ENCODE peak calls at places on chromosomes 7 and 10, in five cellular contexts. W, J, F, Q and T are unnamed samples.

GRCh38 chr7:49324707-49325106 is 400.4 kb downstream of the CDC14C start:
- DNase-seq in Q (no peak), F (no peak), W (no peak), J (peak; percentile 16), T (no peak)

GRCh38 chr7:51318001-51318400 is 1.4 kb upstream of the COBL start:
- DNase-seq in F (no peak), J (no peak), Q (no peak), W (no peak), T (no peak)

GRCh38 chr7:140681766-140682165 is 9.0 kb downstream of the ADCK2 start:
- DNase-seq in J (no peak), W (no peak), Q (no peak), F (no peak), T (no peak)

GRCh38 chr10:52911163-52911562 is 138.6 kb upstream of the MBL2 start:
- DNase-seq in J (no peak), Q (no peak), W (no peak), F (no peak), T (no peak)

GRCh38 chr10:118332948-118333710 is 9.0 kb downstream of the FAM204A start:
- DNase-seq in F (no peak), W (no peak), J (no peak), Q (peak; percentile 25), T (no peak)

GRCh38 chr10:92068900-92069299 is 145.3 kb downstream of the BTAF1 start:
- DNase-seq in W (no peak), Q (peak; percentile 40), J (peak; percentile 68), F (no peak), T (peak; percentile 53)

GRCh38 chr10:125548878-125549277 is 134.1 kb downstream of the TEX36 start:
- DNase-seq in W (no peak), Q (no peak), J (no peak), F (no peak), T (no peak)

GRCh38 chr10:9061871-9062270 is 1007.4 kb downstream of the GATA3 start:
- DNase-seq in J (no peak), W (no peak), F (no peak), Q (no peak), T (no peak)

GRCh38 chr10:71201921-71202713 is 10.3 kb upstream of the UNC5B start:
- DNase-seq in F (no peak), J (no peak), Q (no peak), W (no peak), T (no peak)

GRCh38 chr10:100509241-100509640 is 10.4 kb downstream of the SEC31B start:
- DNase-seq in J (no peak), F (no peak), W (no peak), Q (no peak), T (no peak)

DNA sequence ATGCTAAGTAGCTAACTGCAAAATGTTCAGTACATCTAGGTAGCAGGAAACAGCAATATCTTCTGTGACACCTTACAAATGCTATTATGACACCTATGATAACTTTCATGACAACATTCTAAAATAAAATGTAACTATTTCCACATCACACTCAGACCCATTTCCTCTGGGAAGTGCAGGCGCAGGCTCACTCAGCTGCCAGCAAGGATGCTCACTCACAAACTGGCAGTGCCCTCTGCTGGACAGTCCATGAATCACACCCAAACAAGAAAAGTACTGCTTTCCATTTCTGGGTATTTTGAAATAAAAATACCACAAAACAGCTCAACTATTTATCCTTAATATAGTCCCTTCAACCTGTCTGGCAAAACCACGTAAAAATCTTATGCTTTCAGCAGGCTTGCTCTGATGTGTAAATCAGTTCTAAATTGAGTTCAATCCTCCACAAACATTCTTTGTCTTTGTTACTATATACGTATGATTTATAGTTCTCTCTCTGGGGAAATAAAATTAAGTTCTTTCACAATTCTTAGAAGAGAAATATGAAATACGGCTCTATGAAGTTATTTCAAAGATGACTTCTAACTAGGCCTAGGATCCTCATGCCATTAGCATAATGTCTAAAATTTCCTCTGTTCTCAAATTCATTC is 176.6 kb downstream of the PARD3 start:
- DNase-seq in W (peak; percentile 86), J (peak; percentile 74), F (peak; percentile 97), Q (peak; percentile 93), T (peak; percentile 78)
- TF ChIP-seq CTCF in W (peak; percentile 80), J (peak; percentile 86), F (peak; percentile 87), Q (peak; percentile 86), T (peak; percentile 99)

GRCh38 chr10:43682956-43683355 is 34.3 kb upstream of the ZNF32 start:
- DNase-seq in W (no peak), Q (no peak), J (peak; percentile 56), F (no peak), T (peak; percentile 49)
- TF ChIP-seq CTCF in W (no peak), Q (no peak), J (no peak), F (no peak), T (no peak)

GRCh38 chr7:18401757-18402156 is 93.8 kb upstream of the HDAC9 start:
- DNase-seq in W (no peak), F (no peak), Q (no peak), J (no peak), T (no peak)

GRCh38 chr7:18396953-18397352 is 98.6 kb upstream of the HDAC9 start:
- DNase-seq in F (no peak), Q (no peak), J (no peak), W (no peak), T (no peak)

GRCh38 chr7:18400281-18400680 is 95.3 kb upstream of the HDAC9 start:
- DNase-seq in Q (peak; percentile 27), W (no peak), F (no peak), J (peak; percentile 19), T (no peak)

GRCh38 chr7:18400726-18401125 is 94.8 kb upstream of the HDAC9 start:
- DNase-seq in W (no peak), Q (no peak), J (peak; percentile 20), F (no peak), T (no peak)

DNA sequence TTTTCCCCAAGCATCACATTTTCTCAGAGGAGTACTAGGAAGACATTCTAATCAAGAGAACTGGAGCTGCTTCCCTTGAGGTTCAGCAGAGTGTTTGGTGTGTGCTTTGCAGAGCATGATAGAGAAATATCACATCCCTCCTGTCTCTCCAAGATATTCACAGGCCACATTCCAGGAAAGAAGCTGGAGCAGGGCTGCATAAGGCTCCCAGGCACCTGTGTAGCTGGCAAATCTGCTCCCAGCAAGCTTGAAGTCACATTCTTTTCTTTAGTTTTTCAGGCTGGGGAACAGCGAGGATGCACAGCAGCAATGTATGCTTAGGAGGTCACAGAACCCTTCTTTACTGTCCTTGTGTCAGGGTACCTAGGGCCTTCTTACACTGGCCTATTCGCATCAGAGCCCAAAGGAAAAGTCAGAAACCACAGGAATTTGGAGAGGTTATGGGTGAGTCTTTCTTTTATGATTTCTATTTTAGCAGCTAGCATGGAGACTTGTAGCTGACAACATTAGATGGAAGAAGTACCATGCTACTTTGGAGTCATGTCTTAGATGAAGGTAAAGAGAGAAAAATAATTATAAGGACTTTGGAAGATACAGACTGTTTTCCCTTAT is 95.8 kb upstream of the HDAC9 start:
- DNase-seq in W (no peak), Q (peak; percentile 30), J (peak; percentile 45), F (no peak), T (peak; percentile 12)
- TF ChIP-seq CTCF in W (no peak), Q (no peak), J (no peak), F (no peak), T (no peak)

DNA sequence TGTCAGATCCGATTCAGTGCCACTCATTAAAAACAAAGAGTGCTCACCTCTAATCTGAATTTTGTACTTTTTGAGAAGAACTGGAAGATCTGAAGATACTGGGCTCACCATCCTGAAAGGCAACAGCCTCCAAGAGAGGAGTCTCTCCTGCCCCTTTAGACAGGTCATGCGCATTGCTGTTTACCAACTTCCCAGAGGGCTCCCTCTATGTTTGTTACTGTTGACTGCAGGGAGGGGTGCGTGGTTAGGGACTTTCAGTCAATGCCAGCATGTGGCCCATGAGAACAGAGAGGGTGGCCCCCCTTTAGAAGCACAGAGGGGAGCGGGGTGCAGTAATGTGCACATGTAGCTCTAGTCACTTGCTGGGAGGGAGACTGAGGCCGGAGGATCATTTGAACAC is 33.1 kb upstream of the CABCOCO1 start:
- DNase-seq in F (no peak), Q (no peak), J (no peak), W (no peak), T (no peak)
- TF ChIP-seq CTCF in F (no peak), Q (no peak), J (no peak), W (no peak), T (peak; percentile 24)

DNA sequence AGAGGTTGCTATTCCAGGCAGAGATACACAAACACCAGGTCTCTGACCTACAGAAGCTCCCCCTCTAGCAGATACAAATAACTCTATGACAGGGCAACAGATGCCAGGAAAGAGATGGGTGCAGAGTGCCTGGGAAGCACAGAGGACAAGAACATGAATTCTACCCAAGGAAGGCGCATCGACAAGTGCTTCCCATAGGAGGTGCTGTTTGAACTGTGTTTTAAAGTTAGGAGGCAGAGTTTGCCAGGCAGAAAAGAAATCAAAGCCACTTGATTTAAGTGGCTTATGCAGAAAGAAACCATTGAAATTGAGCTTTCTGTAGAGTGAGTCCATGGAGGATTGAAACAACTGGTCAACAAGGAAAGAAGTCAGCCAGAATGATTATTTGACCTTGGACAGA is 35.3 kb upstream of the EGR2 start:
- DNase-seq in F (no peak), J (no peak), W (no peak), Q (peak; percentile 9), T (no peak)
- TF ChIP-seq CTCF in F (no peak), J (peak; percentile 44), W (no peak), Q (peak; percentile 17), T (peak; percentile 59)